ENCODE peak calls at places on chromosomes 16 and 17, in eight cellular contexts. V, M, H, L, Z, G, P and O are unnamed samples.

GRCh38 chr16:28277537-28278388 is 14.6 kb upstream of the SBK1 start:
- DNase-seq in V (peak; percentile 79), M (peak; percentile 96), H (peak; percentile 70), L (peak; percentile 88), Z (peak; percentile 92), G (no peak), P (no peak), O (peak; percentile 66)

GRCh38 chr17:63436523-63437110 is 9.5 kb downstream of the CYB561 start:
- DNase-seq in V (peak; percentile 61), M (peak; percentile 83), H (peak; percentile 38), L (no peak), Z (no peak), G (no peak), P (no peak), O (no peak)

GRCh38 chr16:55508941-55509920 is at the start of gene LPCAT2:
- DNase-seq in V (peak; percentile 87), M (peak; percentile 98), H (peak; percentile 62), L (no peak), Z (peak; percentile 92), G (peak; percentile 39), P (no peak), O (no peak)

GRCh38 chr16:88938933-88939813 is 37.8 kb downstream of the CBFA2T3 start:
- DNase-seq in V (no peak), M (no peak), H (no peak), L (no peak), Z (no peak), G (no peak), P (no peak), O (no peak)

GRCh38 chr17:58315281-58315711 is 13.3 kb downstream of the TSPOAP1 start:
- DNase-seq in V (no peak), M (no peak), H (no peak), L (no peak), Z (no peak), G (no peak), P (no peak), O (no peak)

GRCh38 chr17:75032896-75033294 is 13.9 kb downstream of the ATP5PD start:
- DNase-seq in V (peak; percentile 5), M (peak; percentile 60), H (no peak), L (no peak), Z (no peak), G (no peak), P (no peak), O (no peak)

GRCh38 chr17:35238817-35239216 is 4.1 kb upstream of the SLFN5 start:
- DNase-seq in V (peak; percentile 57), M (no peak), H (peak; percentile 84), L (no peak), Z (no peak), G (no peak), P (no peak), O (no peak)

GRCh38 chr16:27365142-27366089 is 36.6 kb upstream of the IL21R start:
- DNase-seq in V (peak; percentile 45), M (no peak), H (peak; percentile 75), L (no peak), Z (no peak), G (no peak), P (no peak), O (no peak)

GRCh38 chr16:27240948-27241531 is 27.5 kb downstream of the NSMCE1 start:
- DNase-seq in V (peak; percentile 83), M (peak; percentile 34), H (peak; percentile 74), L (no peak), Z (no peak), G (peak; percentile 37), P (no peak), O (no peak)

GRCh38 chr16:31186930-31187807 is 7.2 kb downstream of the FUS start:
- DNase-seq in V (no peak), M (no peak), H (no peak), L (no peak), Z (no peak), G (no peak), P (no peak), O (no peak)

GRCh38 chr16:19914877-19915276 is 30.2 kb upstream of the GPRC5B start:
- DNase-seq in V (no peak), M (peak; percentile 20), H (no peak), L (no peak), Z (no peak), G (no peak), P (no peak), O (no peak)

GRCh38 chr16:4668313-4668960 is 24.9 kb upstream of the NUDT16L1 start:
- DNase-seq in V (no peak), M (no peak), H (no peak), L (no peak), Z (no peak), G (no peak), P (no peak), O (no peak)

GRCh38 chr17:58492238-58493121 is 4.3 kb upstream of the HSF5 start:
- DNase-seq in V (no peak), M (no peak), H (no peak), L (no peak), Z (no peak), G (no peak), P (no peak), O (no peak)

GRCh38 chr17:21573961-21574610 is 118.2 kb upstream of the KCNJ18 start:
- DNase-seq in V (peak; percentile 82), M (no peak), H (peak; percentile 39), L (peak; percentile 39), Z (no peak), G (peak; percentile 33), P (no peak), O (peak; percentile 47)

GRCh38 chr17:75876190-75876937 is 2.0 kb downstream of the TRIM47 start:
- DNase-seq in V (no peak), M (peak; percentile 89), H (no peak), L (peak; percentile 86), Z (peak; percentile 36), G (no peak), P (no peak), O (no peak)

GRCh38 chr17:4949321-4950074 is 1.2 kb upstream of the PFN1 start:
- DNase-seq in V (peak; percentile 84), M (peak; percentile 94), H (peak; percentile 79), L (peak; percentile 74), Z (peak; percentile 75), G (no peak), P (no peak), O (peak; percentile 52)

GRCh38 chr16:15961060-15961511 is 11.7 kb downstream of the ABCC1 start:
- DNase-seq in V (peak; percentile 60), M (no peak), H (peak; percentile 66), L (peak; percentile 68), Z (no peak), G (no peak), P (no peak), O (no peak)

GRCh38 chr16:86669937-86670772 is 91.8 kb downstream of the FOXL1 start:
- DNase-seq in V (no peak), M (no peak), H (peak; percentile 30), L (no peak), Z (peak; percentile 20), G (no peak), P (no peak), O (no peak)

GRCh38 chr16:84444476-84444875 is 60.0 kb downstream of the MEAK7 start:
- DNase-seq in V (no peak), M (no peak), H (no peak), L (no peak), Z (no peak), G (no peak), P (no peak), O (no peak)

GRCh38 chr16:78503501-78504110 is 404.2 kb downstream of the WWOX start:
- DNase-seq in V (peak; percentile 63), M (peak; percentile 64), H (peak; percentile 24), L (peak; percentile 32), Z (peak; percentile 45), G (no peak), P (no peak), O (no peak)

GRCh38 chr16:67533024-67533560 is 4.5 kb downstream of the RIPOR1 start:
- DNase-seq in V (no peak), M (no peak), H (no peak), L (no peak), Z (no peak), G (no peak), P (no peak), O (no peak)